ENCODE peak calls at places on chromosomes 11 and 22, in ten cellular contexts. X is tibial nerve, C is body of pancreas, J is heart left ventricle, H is A549, A is AG04450, L is OCI-LY7, N is left lung, I is SK-N-SH, Q is cardiac muscle cell. D is an unnamed sample.

GRCh38 chr11:128182844-128183243 is 404.5 kb downstream of the ETS1 start:
- DNase-seq in X (no peak), C (no peak), J (no peak), H (no peak), A (no peak), L (no peak), N (no peak), I (no peak), Q (no peak), D (peak)

GRCh38 chr22:42915980-42916765 is 59.1 kb upstream of the ARFGAP3 start:
- DNase-seq in X (no peak), C (peak), J (peak), H (no peak), A (no peak), L (no peak), N (no peak), I (no peak), Q (no peak), D (no peak)

GRCh38 chr11:93396356-93396755 is 65.8 kb downstream of the DEUP1 start:
- DNase-seq in X (no peak), C (no peak), J (no peak), H (no peak), A (no peak), L (no peak), N (no peak), I (no peak), Q (no peak), D (no peak)

GRCh38 chr11:63530021-63530420 is 6.6 kb upstream of the PLAAT4 start:
- DNase-seq in X (no peak), C (no peak), J (no peak), H (no peak), A (no peak), L (no peak), N (no peak), I (no peak), Q (no peak), D (no peak)

GRCh38 chr11:133163463-133164419 is 368.6 kb downstream of the OPCML start:
- DNase-seq in X (no peak), C (peak), J (peak), H (peak), A (peak), L (peak), N (no peak), I (peak), Q (peak), D (peak)

GRCh38 chr11:44822369-44822768 is 95.6 kb downstream of the TSPAN18 start:
- DNase-seq in X (no peak), C (no peak), J (no peak), H (no peak), A (no peak), L (no peak), N (no peak), I (no peak), Q (no peak), D (no peak)

GRCh38 chr11:7020183-7020917 is at the start of the genes NLRP14 and ZNF214:
- DNase-seq in X (peak), C (peak), J (peak), H (peak), A (peak), L (no peak), N (peak), I (peak), Q (peak), D (peak)

GRCh38 chr11:87290304-87290922 is 252.7 kb downstream of the TMEM135 start:
- DNase-seq in X (no peak), C (no peak), J (no peak), H (peak), A (peak), L (peak), N (no peak), I (peak), Q (peak), D (no peak)

GRCh38 chr11:78453140-78453935 is 35.7 kb upstream of the GAB2 start:
- DNase-seq in X (no peak), C (no peak), J (no peak), H (no peak), A (no peak), L (no peak), N (no peak), I (no peak), Q (peak), D (no peak)

GRCh38 chr22:42001706-42002105 is 3.1 kb downstream of the WBP2NL start:
- DNase-seq in X (no peak), C (no peak), J (no peak), H (no peak), A (no peak), L (no peak), N (no peak), I (no peak), Q (no peak), D (peak)

GRCh38 chr22:23655891-23656475 is 23.9 kb upstream of the DRICH1 start:
- DNase-seq in X (no peak), C (no peak), J (no peak), H (no peak), A (no peak), L (no peak), N (no peak), I (no peak), Q (no peak), D (no peak)

GRCh38 chr22:29855611-29856181 is 17.6 kb upstream of the ASCC2 start:
- DNase-seq in X (no peak), C (no peak), J (peak), H (no peak), A (no peak), L (no peak), N (no peak), I (no peak), Q (no peak), D (no peak)

GRCh38 chr11:91243065-91243464 is 981.6 kb upstream of the FAT3 start:
- DNase-seq in X (no peak), C (no peak), J (no peak), H (no peak), A (no peak), L (no peak), N (no peak), I (no peak), Q (no peak), D (no peak)

GRCh38 chr11:46381046-46381835 is at the start of gene MDK:
- DNase-seq in X (no peak), C (peak), J (no peak), H (no peak), A (no peak), L (no peak), N (no peak), I (peak), Q (peak), D (peak)

GRCh38 chr11:1116104-1116503 is 41.4 kb downstream of the MUC2 start:
- DNase-seq in X (no peak), C (no peak), J (no peak), H (no peak), A (no peak), L (no peak), N (peak), I (no peak), Q (no peak), D (no peak)

GRCh38 chr11:45803981-45804805 is 756 bp upstream of the SLC35C1 start:
- DNase-seq in X (peak), C (peak), J (peak), H (peak), A (no peak), L (peak), N (peak), I (peak), Q (peak), D (peak)

GRCh38 chr11:114262681-114263509 is 33.3 kb upstream of the NNMT start:
- DNase-seq in X (no peak), C (peak), J (peak), H (peak), A (no peak), L (peak), N (no peak), I (peak), Q (peak), D (peak)

GRCh38 chr22:43127166-43127908 is 15.9 kb downstream of the MCAT start:
- DNase-seq in X (no peak), C (no peak), J (no peak), H (no peak), A (no peak), L (no peak), N (no peak), I (no peak), Q (no peak), D (no peak)

GRCh38 chr11:131850507-131850906 is 480.1 kb downstream of the NTM start:
- DNase-seq in X (no peak), C (no peak), J (no peak), H (no peak), A (no peak), L (no peak), N (no peak), I (no peak), Q (no peak), D (no peak)

GRCh38 chr22:22745225-22746060 is 101.0 kb downstream of the GGTLC2 start:
- DNase-seq in X (no peak), C (peak), J (no peak), H (peak), A (no peak), L (peak), N (no peak), I (peak), Q (peak), D (peak)

GRCh38 chr11:3163241-3163981 is 1.7 kb downstream of the OSBPL5 start:
- DNase-seq in X (peak), C (peak), J (peak), H (no peak), A (no peak), L (no peak), N (peak), I (peak), Q (no peak), D (no peak)

GRCh38 chr11:6991227-6991626 is 28.9 kb downstream of the ZNF214 start:
- DNase-seq in X (no peak), C (no peak), J (no peak), H (no peak), A (no peak), L (no peak), N (no peak), I (no peak), Q (no peak), D (no peak)

GRCh38 chr11:99098258-99098657 is 77.5 kb downstream of the CNTN5 start:
- DNase-seq in X (no peak), C (no peak), J (no peak), H (no peak), A (no peak), L (no peak), N (no peak), I (no peak), Q (no peak), D (no peak)

GRCh38 chr11:116725434-116726221 is 47.2 kb downstream of the BUD13 start:
- DNase-seq in X (no peak), C (peak), J (no peak), H (no peak), A (no peak), L (no peak), N (no peak), I (no peak), Q (peak), D (no peak)

GRCh38 chr11:58928082-58928574 is 11.2 kb upstream of the GLYATL1 start:
- DNase-seq in X (no peak), C (no peak), J (no peak), H (no peak), A (no peak), L (no peak), N (no peak), I (no peak), Q (no peak), D (no peak)

GRCh38 chr11:114610984-114611944 is 15.7 kb upstream of the NXPE4 start:
- DNase-seq in X (no peak), C (no peak), J (no peak), H (no peak), A (no peak), L (no peak), N (no peak), I (no peak), Q (peak), D (no peak)

GRCh38 chr11:16133867-16134266 is 222.5 kb downstream of the SOX6 start:
- DNase-seq in X (no peak), C (no peak), J (no peak), H (no peak), A (no peak), L (no peak), N (no peak), I (no peak), Q (no peak), D (no peak)

GRCh38 chr11:66653123-66653522 is 14.6 kb downstream of the RBM4 start:
- DNase-seq in X (no peak), C (no peak), J (no peak), H (no peak), A (no peak), L (no peak), N (no peak), I (no peak), Q (no peak), D (no peak)

GRCh38 chr11:197741-198235 is 4.9 kb downstream of the SCGB1C1 start:
- DNase-seq in X (no peak), C (no peak), J (no peak), H (no peak), A (no peak), L (no peak), N (no peak), I (no peak), Q (no peak), D (no peak)

GRCh38 chr11:45537617-45538016 is 127.8 kb downstream of the CHST1 start:
- DNase-seq in X (no peak), C (no peak), J (no peak), H (no peak), A (no peak), L (no peak), N (no peak), I (no peak), Q (peak), D (no peak)

GRCh38 chr11:8192896-8193209 is 24.0 kb upstream of the RIC3 start:
- DNase-seq in X (no peak), C (no peak), J (no peak), H (no peak), A (no peak), L (no peak), N (no peak), I (no peak), Q (no peak), D (no peak)

GRCh38 chr11:70076461-70076931 is 1.6 kb upstream of the ANO1 start:
- DNase-seq in X (no peak), C (no peak), J (no peak), H (no peak), A (no peak), L (no peak), N (no peak), I (no peak), Q (peak), D (no peak)

GRCh38 chr22:20174785-20175596 is 24.1 kb upstream of the CCDC188 start:
- DNase-seq in X (no peak), C (peak), J (no peak), H (no peak), A (no peak), L (no peak), N (no peak), I (no peak), Q (peak), D (peak)

GRCh38 chr11:304915-305833 is 2.4 kb upstream of the IFITM2 start:
- DNase-seq in X (peak), C (peak), J (peak), H (peak), A (peak), L (peak), N (peak), I (peak), Q (peak), D (no peak)

GRCh38 chr11:120611576-120611975 is 100.0 kb downstream of the GRIK4 start:
- DNase-seq in X (no peak), C (no peak), J (no peak), H (no peak), A (no peak), L (no peak), N (no peak), I (no peak), Q (no peak), D (peak)

GRCh38 chr11:17580271-17580670 is 33.2 kb downstream of the OTOG start:
- DNase-seq in X (no peak), C (no peak), J (no peak), H (no peak), A (no peak), L (no peak), N (no peak), I (no peak), Q (no peak), D (no peak)

GRCh38 chr11:62133328-62134065 is 9.7 kb downstream of the INCENP start:
- DNase-seq in X (no peak), C (no peak), J (no peak), H (no peak), A (no peak), L (no peak), N (peak), I (peak), Q (no peak), D (no peak)

GRCh38 chr22:22692707-22693530 is 48.5 kb downstream of the GGTLC2 start:
- DNase-seq in X (no peak), C (peak), J (no peak), H (peak), A (no peak), L (peak), N (no peak), I (peak), Q (peak), D (peak)

GRCh38 chr11:27295928-27296327 is 67.1 kb downstream of the CCDC34 start:
- DNase-seq in X (no peak), C (no peak), J (no peak), H (no peak), A (no peak), L (no peak), N (no peak), I (no peak), Q (no peak), D (no peak)

GRCh38 chr11:27294654-27295053 is 68.4 kb downstream of the CCDC34 start:
- DNase-seq in X (no peak), C (no peak), J (no peak), H (no peak), A (no peak), L (no peak), N (no peak), I (no peak), Q (no peak), D (no peak)

GRCh38 chr11:27293500-27294417 is 69.3 kb downstream of the CCDC34 start:
- DNase-seq in X (no peak), C (no peak), J (no peak), H (no peak), A (no peak), L (no peak), N (no peak), I (no peak), Q (peak), D (no peak)

GRCh38 chr11:27292642-27293020 is 70.4 kb downstream of the CCDC34 start:
- DNase-seq in X (no peak), C (no peak), J (no peak), H (no peak), A (no peak), L (no peak), N (no peak), I (no peak), Q (no peak), D (no peak)

DNA sequence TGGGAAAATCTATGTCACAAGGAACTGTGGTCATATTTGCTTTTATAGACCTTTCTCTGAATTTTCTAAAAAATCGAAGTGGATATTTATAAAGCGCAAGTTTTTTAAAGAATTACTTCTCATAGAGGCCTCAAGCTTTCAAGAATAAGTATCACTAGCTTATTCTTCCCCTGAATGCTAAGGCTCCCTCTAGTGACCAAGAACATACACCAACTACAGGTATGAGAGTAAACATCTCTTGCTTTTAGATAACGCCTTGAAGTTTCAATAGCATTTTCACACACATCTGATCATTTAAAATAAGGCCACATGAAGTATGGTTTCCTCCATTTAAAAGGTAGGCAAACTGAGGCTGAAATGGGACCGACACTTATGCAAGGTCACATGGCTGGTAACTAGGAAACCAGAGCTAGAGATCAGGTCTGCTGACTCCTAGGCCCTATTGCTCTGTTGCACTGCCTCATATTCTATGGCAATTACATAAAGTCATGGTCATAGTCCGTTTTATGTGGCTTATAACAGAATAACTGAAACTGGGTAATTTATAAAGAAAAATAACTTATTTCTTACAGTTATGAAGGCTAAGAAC is 66.5 kb downstream of the CCDC34 start:
- DNase-seq in X (no peak), C (no peak), J (no peak), H (peak), A (no peak), L (peak), N (no peak), I (peak), Q (peak), D (no peak)
- TF ChIP-seq CTCF in X (peak), C (peak), J (peak), H (peak), A (peak), L (peak), N (peak), I (peak), Q (peak), D (peak)

GRCh38 chr22:47033648-47034000 is 271.2 kb downstream of the TBC1D22A start:
- DNase-seq in X (no peak), C (no peak), J (peak), H (no peak), A (no peak), L (no peak), N (peak), I (no peak), Q (no peak), D (no peak)

GRCh38 chr22:47034076-47034808 is 271.8 kb downstream of the TBC1D22A start:
- DNase-seq in X (no peak), C (no peak), J (peak), H (no peak), A (no peak), L (no peak), N (peak), I (no peak), Q (no peak), D (no peak)

GRCh38 chr22:47031628-47031915 is 269.1 kb downstream of the TBC1D22A start:
- DNase-seq in X (no peak), C (no peak), J (peak), H (no peak), A (no peak), L (no peak), N (peak), I (no peak), Q (no peak), D (no peak)

GRCh38 chr22:47032091-47032943 is 269.9 kb downstream of the TBC1D22A start:
- DNase-seq in X (no peak), C (peak), J (peak), H (no peak), A (no peak), L (no peak), N (peak), I (no peak), Q (no peak), D (no peak)

DNA sequence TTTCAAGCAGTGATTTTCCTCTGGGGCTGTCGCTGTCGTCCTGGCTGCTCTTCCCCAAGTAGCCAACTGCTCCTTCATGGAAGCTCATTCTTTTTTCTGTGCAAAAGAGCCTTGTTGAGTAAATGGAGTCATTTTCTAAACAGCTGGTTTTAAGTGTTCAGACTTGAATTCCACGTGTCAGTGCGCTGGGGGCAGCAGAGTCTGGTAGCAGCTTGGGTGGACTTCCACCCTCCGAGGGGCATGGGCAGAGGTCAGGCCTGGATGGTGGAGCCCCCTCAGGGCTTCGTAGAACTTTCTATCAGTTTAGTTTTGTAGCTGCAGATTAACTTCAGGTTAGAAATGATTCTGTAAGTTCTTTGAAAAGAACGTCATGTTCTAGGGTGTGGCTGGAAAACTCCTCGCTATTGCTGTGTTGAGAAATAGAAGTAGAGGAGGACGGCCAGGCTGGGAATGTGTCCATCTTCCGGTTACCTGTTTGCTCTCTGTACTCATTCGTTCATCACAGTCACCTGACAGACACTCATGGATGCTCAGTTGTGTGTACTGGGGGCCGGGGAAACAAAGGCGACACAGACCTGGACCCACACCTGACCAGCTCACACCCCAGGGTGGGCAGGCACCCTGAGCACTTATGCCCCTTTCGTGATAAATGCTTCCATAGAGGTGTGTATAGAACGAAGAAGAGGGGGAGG is 270.7 kb downstream of the TBC1D22A start:
- DNase-seq in X (no peak), C (peak), J (no peak), H (no peak), A (no peak), L (no peak), N (peak), I (no peak), Q (no peak), D (no peak)
- H3K27ac ChIP-seq in X (no peak), C (peak), J (no peak), H (no peak), A (no peak), L (no peak), N (peak), I (no peak), Q (no peak), D (no peak)

GRCh38 chr11:125433454-125434121 is 62.5 kb downstream of the FEZ1 start:
- DNase-seq in X (no peak), C (peak), J (peak), H (peak), A (no peak), L (peak), N (no peak), I (peak), Q (peak), D (peak)
- TF ChIP-seq CTCF in X (peak), C (peak), J (peak), H (peak), A (peak), L (peak), N (peak), I (peak), Q (peak), D (peak)

GRCh38 chr11:27241316-27242122 is 121.5 kb downstream of the CCDC34 start:
- DNase-seq in X (no peak), C (no peak), J (no peak), H (no peak), A (no peak), L (no peak), N (no peak), I (no peak), Q (peak), D (no peak)
- H3K27ac ChIP-seq in X (no peak), C (no peak), J (no peak), H (no peak), A (no peak), L (no peak), N (no peak), I (no peak), Q (no peak), D (no peak)

GRCh38 chr22:50246242-50247175 is 1.7 kb upstream of the TUBGCP6 start:
- DNase-seq in X (no peak), C (no peak), J (no peak), H (peak), A (no peak), L (no peak), N (no peak), I (no peak), Q (no peak), D (no peak)
- TF ChIP-seq CTCF in X (no peak), C (no peak), J (no peak), H (no peak), A (no peak), L (peak), N (no peak), I (no peak), Q (no peak), D (no peak)

D was measured in WERI-Rb-1.